ENCODE peak calls at places on chromosome 2, in seven cellular contexts. N is adrenal gland, O is HCT116, R is uterus, T is A549, V is ovary, L is heart left ventricle. W is an unnamed sample.

GRCh38 chr2:99150691-99151090 is 4.1 kb downstream of the TSGA10 start:
- DNase-seq in N (no peak), O (no peak), R (no peak), T (no peak), V (no peak), L (no peak), W (no peak)

GRCh38 chr2:70523996-70524965 is 29.3 kb downstream of the TGFA start:
- DNase-seq in N (peak), O (peak), R (no peak), T (peak), V (no peak), L (peak), W (no peak)

GRCh38 chr2:33670392-33670937 is 71.4 kb upstream of the FAM98A start:
- DNase-seq in N (no peak), O (peak), R (no peak), T (peak), V (no peak), L (no peak), W (no peak)

GRCh38 chr2:179297922-179298321 is 33.3 kb upstream of the SESTD1 start:
- DNase-seq in N (no peak), O (no peak), R (no peak), T (no peak), V (no peak), L (no peak), W (no peak)

GRCh38 chr2:134657650-134658250 is 61.0 kb downstream of the TMEM163 start:
- DNase-seq in N (no peak), O (peak), R (no peak), T (no peak), V (no peak), L (no peak), W (peak)

GRCh38 chr2:184598313-184599053 is at the start of gene ZNF804A:
- DNase-seq in N (peak), O (no peak), R (no peak), T (peak), V (peak), L (peak), W (peak)

GRCh38 chr2:118974103-118974911 is 32.3 kb downstream of the MARCO start:
- DNase-seq in N (no peak), O (no peak), R (no peak), T (peak), V (no peak), L (no peak), W (no peak)

GRCh38 chr2:76448956-76449355 is 738.2 kb upstream of the GCFC2 start:
- DNase-seq in N (no peak), O (no peak), R (no peak), T (no peak), V (no peak), L (no peak), W (no peak)

GRCh38 chr2:151238527-151239487 is 22.9 kb downstream of the RBM43 start:
- DNase-seq in N (peak), O (peak), R (peak), T (peak), V (peak), L (peak), W (peak)

GRCh38 chr2:18656048-18656447 is 66.7 kb upstream of the NT5C1B start:
- DNase-seq in N (no peak), O (no peak), R (no peak), T (no peak), V (no peak), L (no peak), W (no peak)

GRCh38 chr2:173290518-173290917 is 64.2 kb upstream of the CDCA7 start:
- DNase-seq in N (no peak), O (no peak), R (no peak), T (no peak), V (no peak), L (no peak), W (peak)

GRCh38 chr2:176261136-176261535 is 8.1 kb upstream of the MTX2 start:
- DNase-seq in N (no peak), O (no peak), R (no peak), T (no peak), V (no peak), L (no peak), W (no peak)

GRCh38 chr2:40400336-40400953 is 51.4 kb downstream of the SLC8A1 start:
- DNase-seq in N (no peak), O (no peak), R (no peak), T (no peak), V (no peak), L (no peak), W (no peak)

GRCh38 chr2:106197878-106198277 is 3.8 kb upstream of the UXS1 start:
- DNase-seq in N (no peak), O (no peak), R (no peak), T (no peak), V (no peak), L (no peak), W (no peak)

GRCh38 chr2:43609304-43609883 is 13.6 kb upstream of the THADA start:
- DNase-seq in N (peak), O (peak), R (peak), T (peak), V (peak), L (no peak), W (peak)

GRCh38 chr2:241279413-241279812 is 36.1 kb downstream of the HDLBP start:
- DNase-seq in N (no peak), O (no peak), R (no peak), T (no peak), V (no peak), L (no peak), W (no peak)

GRCh38 chr2:150371066-150371812 is 116.2 kb downstream of the RND3 start:
- DNase-seq in N (no peak), O (no peak), R (no peak), T (no peak), V (no peak), L (no peak), W (no peak)

GRCh38 chr2:226515344-226516055 is 284.1 kb downstream of the IRS1 start:
- DNase-seq in N (no peak), O (no peak), R (no peak), T (no peak), V (no peak), L (no peak), W (no peak)

GRCh38 chr2:8346238-8346637 is 335.6 kb upstream of the ID2 start:
- DNase-seq in N (no peak), O (no peak), R (no peak), T (no peak), V (no peak), L (no peak), W (no peak)

GRCh38 chr2:101263377-101263800 is 10.7 kb downstream of the CNOT11 start:
- DNase-seq in N (no peak), O (no peak), R (no peak), T (no peak), V (no peak), L (no peak), W (no peak)

GRCh38 chr2:215796160-215796559 is 217.2 kb downstream of the MREG start:
- DNase-seq in N (peak), O (no peak), R (peak), T (no peak), V (no peak), L (no peak), W (no peak)

GRCh38 chr2:183964565-183964964 is 633.8 kb upstream of the ZNF804A start:
- DNase-seq in N (no peak), O (no peak), R (no peak), T (no peak), V (no peak), L (no peak), W (no peak)

GRCh38 chr2:241198381-241199282 is 10.2 kb downstream of the ANO7 start:
- DNase-seq in N (no peak), O (no peak), R (no peak), T (no peak), V (no peak), L (peak), W (no peak)

GRCh38 chr2:191675807-191676667 is 1.9 kb upstream of the NABP1 start:
- DNase-seq in N (peak), O (no peak), R (no peak), T (no peak), V (no peak), L (peak), W (peak)

GRCh38 chr2:221399183-221399582 is 172.9 kb downstream of the EPHA4 start:
- DNase-seq in N (no peak), O (no peak), R (no peak), T (no peak), V (no peak), L (no peak), W (no peak)

GRCh38 chr2:30267161-30267568 is 35.8 kb downstream of the LBH start:
- DNase-seq in N (no peak), O (no peak), R (no peak), T (no peak), V (no peak), L (no peak), W (peak)

GRCh38 chr2:50770299-50770698 is 261.6 kb downstream of the NRXN1 start:
- DNase-seq in N (no peak), O (no peak), R (no peak), T (no peak), V (no peak), L (no peak), W (no peak)

GRCh38 chr2:57720728-57721627 is 325.6 kb upstream of the VRK2 start:
- DNase-seq in N (peak), O (peak), R (no peak), T (peak), V (peak), L (peak), W (peak)

GRCh38 chr2:96838345-96839287 is 5.2 kb downstream of the ANKRD23 start:
- DNase-seq in N (no peak), O (no peak), R (no peak), T (no peak), V (no peak), L (no peak), W (no peak)

GRCh38 chr2:106098081-106098480 is 96.0 kb downstream of the UXS1 start:
- DNase-seq in N (no peak), O (no peak), R (no peak), T (no peak), V (no peak), L (no peak), W (peak)

GRCh38 chr2:162211747-162212146 is 31.5 kb downstream of the FAP start:
- DNase-seq in N (no peak), O (no peak), R (peak), T (no peak), V (no peak), L (no peak), W (no peak)

GRCh38 chr2:88212251-88212790 is 42.2 kb downstream of the THNSL2 start:
- DNase-seq in N (no peak), O (peak), R (no peak), T (no peak), V (no peak), L (no peak), W (no peak)

GRCh38 chr2:183037660-183038340 is 457 bp downstream of the NCKAP1 start:
- DNase-seq in N (peak), O (no peak), R (peak), T (no peak), V (peak), L (peak), W (peak)

GRCh38 chr2:165161510-165161909 is 42.3 kb downstream of the SCN3A start:
- DNase-seq in N (no peak), O (no peak), R (no peak), T (no peak), V (no peak), L (no peak), W (no peak)

GRCh38 chr2:187593697-187594096 is 39.5 kb upstream of the TFPI start:
- DNase-seq in N (no peak), O (no peak), R (no peak), T (no peak), V (no peak), L (no peak), W (no peak)

GRCh38 chr2:187586091-187586632 is 31.9 kb upstream of the TFPI start:
- DNase-seq in N (no peak), O (no peak), R (no peak), T (no peak), V (no peak), L (no peak), W (no peak)

GRCh38 chr2:187594801-187595200 is 40.6 kb upstream of the TFPI start:
- DNase-seq in N (no peak), O (no peak), R (no peak), T (no peak), V (no peak), L (no peak), W (no peak)

GRCh38 chr2:187593098-187593497 is 38.9 kb upstream of the TFPI start:
- DNase-seq in N (no peak), O (no peak), R (no peak), T (no peak), V (no peak), L (no peak), W (no peak)

DNA sequence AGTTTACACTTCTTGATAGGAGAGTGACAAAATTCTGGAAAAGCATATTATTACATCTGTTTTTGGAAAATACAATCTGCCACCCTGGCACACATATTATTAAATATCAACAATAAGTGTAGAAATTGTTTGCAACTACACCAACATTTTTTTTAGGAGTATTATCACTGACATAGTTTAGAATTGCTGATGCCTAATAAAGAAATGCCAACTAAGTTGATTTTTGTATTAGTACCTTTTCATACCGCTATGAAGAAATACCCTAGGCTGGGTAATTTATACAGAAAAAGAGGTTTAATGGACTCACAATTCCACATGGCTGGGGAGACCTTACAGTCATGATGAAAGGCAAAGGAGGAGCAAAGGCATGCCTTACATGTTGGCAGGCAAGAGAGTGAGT is 35.9 kb upstream of the TFPI start:
- DNase-seq in N (no peak), O (no peak), R (no peak), T (no peak), V (no peak), L (no peak), W (no peak)
- TF ChIP-seq POLR2A in N (no peak), O (no peak), R (no peak), T (no peak), V (no peak), L (no peak), W (no peak)

GRCh38 chr2:200408428-200409311 is 101.2 kb downstream of the KCTD18 start:
- DNase-seq in N (no peak), O (peak), R (no peak), T (peak), V (no peak), L (no peak), W (no peak)

GRCh38 chr2:200404615-200405014 is 98.1 kb downstream of the SPATS2L start:
- DNase-seq in N (no peak), O (no peak), R (no peak), T (no peak), V (no peak), L (no peak), W (no peak)

GRCh38 chr2:200406379-200406778 is 99.9 kb downstream of the SPATS2L start:
- DNase-seq in N (no peak), O (no peak), R (no peak), T (no peak), V (no peak), L (no peak), W (no peak)

GRCh38 chr2:200403794-200404193 is 97.3 kb downstream of the SPATS2L start:
- DNase-seq in N (no peak), O (no peak), R (no peak), T (no peak), V (no peak), L (no peak), W (no peak)

DNA sequence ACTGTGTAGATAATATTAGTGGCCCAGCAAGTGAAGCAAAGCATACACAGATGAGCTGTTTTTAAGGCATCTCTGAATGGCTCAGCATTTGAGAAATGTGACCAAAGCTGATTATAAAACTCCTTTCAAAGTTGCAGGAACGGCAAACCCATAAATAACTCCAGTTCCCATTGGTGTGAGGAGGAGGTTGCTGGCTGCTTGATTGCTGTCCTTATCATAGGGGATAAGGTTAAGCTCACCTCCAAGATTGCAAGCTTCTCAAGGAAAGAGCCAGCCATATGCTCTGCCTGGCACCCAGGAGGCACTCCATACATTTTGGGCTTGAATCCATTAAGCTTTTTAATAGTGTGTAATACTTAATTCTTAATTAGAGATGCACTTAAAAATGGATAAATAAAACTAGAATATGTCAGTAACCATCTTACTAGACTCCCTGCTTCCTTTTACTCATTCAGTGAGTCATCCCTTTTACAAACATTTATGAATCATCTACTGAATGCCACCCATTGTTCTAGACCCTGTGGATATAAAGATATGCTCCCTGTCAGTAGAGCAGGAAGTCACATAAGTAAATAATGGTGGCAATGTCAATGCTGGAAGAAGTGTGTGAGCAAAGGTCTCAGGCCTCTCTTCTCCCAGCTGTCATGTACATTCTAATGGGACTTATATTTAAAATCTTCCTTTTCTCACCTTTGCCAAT is 99.3 kb downstream of the SPATS2L start:
- DNase-seq in N (no peak), O (peak), R (no peak), T (peak), V (no peak), L (no peak), W (no peak)
- TF ChIP-seq POLR2A in N (no peak), O (no peak), R (no peak), T (no peak), V (no peak), L (no peak), W (no peak)

GRCh38 chr2:29064746-29065478 is 9.4 kb downstream of the PCARE start:
- DNase-seq in N (no peak), O (no peak), R (no peak), T (no peak), V (no peak), L (no peak), W (no peak)

GRCh38 chr2:29065479-29065847 is 8.9 kb downstream of the PCARE start:
- DNase-seq in N (no peak), O (no peak), R (no peak), T (no peak), V (no peak), L (no peak), W (no peak)

GRCh38 chr2:29066989-29067605 is 7.2 kb downstream of the PCARE start:
- DNase-seq in N (no peak), O (no peak), R (no peak), T (no peak), V (no peak), L (no peak), W (no peak)

GRCh38 chr2:29068513-29068912 is 5.8 kb downstream of the PCARE start:
- DNase-seq in N (no peak), O (no peak), R (no peak), T (no peak), V (no peak), L (no peak), W (no peak)

DNA sequence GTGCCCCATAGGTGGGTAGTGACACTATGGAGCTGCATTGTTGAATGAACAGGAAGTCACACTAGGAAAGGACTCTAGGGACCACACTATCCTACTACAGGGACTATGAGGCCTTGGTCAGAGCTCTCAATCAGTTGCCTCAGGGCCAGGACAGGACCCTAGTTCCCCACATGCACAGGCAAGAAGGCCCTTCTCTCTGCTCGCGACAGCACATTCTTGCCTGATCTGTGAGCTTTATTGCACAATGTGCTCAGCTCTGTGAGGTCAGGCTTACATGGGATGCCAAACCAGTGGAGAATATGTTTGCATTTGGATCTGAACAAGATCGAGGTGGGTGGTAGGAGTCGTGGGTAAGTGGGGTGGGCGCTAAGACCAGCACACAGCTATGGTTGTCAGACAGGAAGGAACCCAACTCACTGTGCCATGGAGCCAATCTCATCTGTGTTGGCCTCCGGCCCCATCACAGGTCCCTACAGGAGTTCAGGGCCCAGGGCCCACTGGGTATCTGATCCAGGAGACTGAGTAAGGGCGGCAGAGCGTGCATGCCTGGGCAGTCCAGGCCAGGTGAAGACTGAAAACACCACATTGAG is 8.0 kb downstream of the PCARE start:
- DNase-seq in N (no peak), O (no peak), R (no peak), T (no peak), V (no peak), L (no peak), W (no peak)
- TF ChIP-seq POLR2A in N (no peak), O (no peak), R (no peak), T (no peak), V (no peak), L (no peak), W (no peak)

GRCh38 chr2:84906900-84907714 is 1.7 kb downstream of the TMSB10 start:
- DNase-seq in N (peak), O (peak), R (peak), T (peak), V (peak), L (peak), W (peak)

GRCh38 chr2:84904717-84905174 is 710 bp upstream of the TMSB10 start:
- DNase-seq in N (peak), O (no peak), R (peak), T (no peak), V (peak), L (peak), W (no peak)

GRCh38 chr2:84905181-84906107 is at the start of gene TMSB10:
- DNase-seq in N (peak), O (no peak), R (peak), T (peak), V (peak), L (peak), W (peak)

GRCh38 chr2:84904151-84904550 is 1.3 kb upstream of the TMSB10 start:
- DNase-seq in N (no peak), O (no peak), R (no peak), T (no peak), V (no peak), L (no peak), W (no peak)

GRCh38 chr2:84906108-84906899 is 848 bp downstream of the TMSB10 start:
- DNase-seq in N (peak), O (no peak), R (no peak), T (no peak), V (peak), L (peak), W (peak)
- TF ChIP-seq POLR2A in N (no peak), O (no peak), R (no peak), T (no peak), V (no peak), L (no peak), W (no peak)

GRCh38 chr2:46943881-46944798 is 28.5 kb upstream of the MCFD2 start:
- DNase-seq in N (no peak), O (no peak), R (no peak), T (no peak), V (no peak), L (no peak), W (no peak)
- TF ChIP-seq POLR2A in N (no peak), O (no peak), R (no peak), T (no peak), V (no peak), L (no peak), W (no peak)